ENCODE peak calls at places on chromosome 4, in five cellular contexts. One of them, this sample, is unnamed.

GRCh38 chr4:10608501-10609219 is 75.9 kb downstream of the CLNK start:
- DNase-seq in activated naive CD4-positive, alpha-beta T cell treated with Interleukin-2 at 50 U/mL for 16 hours: no peak
- DNase-seq in heart right ventricle: no peak
- DNase-seq in HAP-1: no peak
- DNase-seq in stimulated activated naive CD4-positive, alpha-beta T cell treated with Interleukin-2 at 50 U/mL for 16 hours: no peak
- DNase-seq in this sample: no peak

GRCh38 chr4:151541438-151542071 is 132.6 kb downstream of the FHIP1A start:
- DNase-seq in activated naive CD4-positive, alpha-beta T cell treated with Interleukin-2 at 50 U/mL for 16 hours: no peak
- DNase-seq in heart right ventricle: no peak
- DNase-seq in HAP-1: peak; percentile 58
- DNase-seq in stimulated activated naive CD4-positive, alpha-beta T cell treated with Interleukin-2 at 50 U/mL for 16 hours: no peak
- DNase-seq in this sample: no peak

GRCh38 chr4:152161676-152162330 is 374.1 kb downstream of the FBXW7 start:
- DNase-seq in activated naive CD4-positive, alpha-beta T cell treated with Interleukin-2 at 50 U/mL for 16 hours: no peak
- DNase-seq in heart right ventricle: no peak
- DNase-seq in HAP-1: no peak
- DNase-seq in stimulated activated naive CD4-positive, alpha-beta T cell treated with Interleukin-2 at 50 U/mL for 16 hours: no peak
- DNase-seq in this sample: no peak

GRCh38 chr4:8410641-8411271 is 29.8 kb downstream of the ACOX3 start:
- DNase-seq in activated naive CD4-positive, alpha-beta T cell treated with Interleukin-2 at 50 U/mL for 16 hours: no peak
- DNase-seq in heart right ventricle: peak; percentile 70
- DNase-seq in HAP-1: peak; percentile 95
- DNase-seq in stimulated activated naive CD4-positive, alpha-beta T cell treated with Interleukin-2 at 50 U/mL for 16 hours: no peak
- DNase-seq in this sample: peak; percentile 68

GRCh38 chr4:83390965-83391364 is 56.3 kb upstream of the HPSE start:
- DNase-seq in activated naive CD4-positive, alpha-beta T cell treated with Interleukin-2 at 50 U/mL for 16 hours: no peak
- DNase-seq in heart right ventricle: no peak
- DNase-seq in HAP-1: no peak
- DNase-seq in stimulated activated naive CD4-positive, alpha-beta T cell treated with Interleukin-2 at 50 U/mL for 16 hours: no peak
- DNase-seq in this sample: no peak

GRCh38 chr4:142480244-142480643 is 365.9 kb downstream of the INPP4B start:
- DNase-seq in activated naive CD4-positive, alpha-beta T cell treated with Interleukin-2 at 50 U/mL for 16 hours: no peak
- DNase-seq in heart right ventricle: no peak
- DNase-seq in HAP-1: no peak
- DNase-seq in stimulated activated naive CD4-positive, alpha-beta T cell treated with Interleukin-2 at 50 U/mL for 16 hours: no peak
- DNase-seq in this sample: no peak

GRCh38 chr4:21848001-21848400 is 100.6 kb downstream of the KCNIP4 start:
- DNase-seq in activated naive CD4-positive, alpha-beta T cell treated with Interleukin-2 at 50 U/mL for 16 hours: no peak
- DNase-seq in heart right ventricle: no peak
- DNase-seq in HAP-1: peak; percentile 13
- DNase-seq in stimulated activated naive CD4-positive, alpha-beta T cell treated with Interleukin-2 at 50 U/mL for 16 hours: no peak
- DNase-seq in this sample: no peak

GRCh38 chr4:112214397-112215264 is 17.0 kb upstream of the AP1AR start:
- DNase-seq in activated naive CD4-positive, alpha-beta T cell treated with Interleukin-2 at 50 U/mL for 16 hours: no peak
- DNase-seq in heart right ventricle: no peak
- DNase-seq in HAP-1: no peak
- DNase-seq in stimulated activated naive CD4-positive, alpha-beta T cell treated with Interleukin-2 at 50 U/mL for 16 hours: no peak
- DNase-seq in this sample: no peak

GRCh38 chr4:81198151-81198550 is 16.9 kb downstream of the PRKG2 start:
- DNase-seq in activated naive CD4-positive, alpha-beta T cell treated with Interleukin-2 at 50 U/mL for 16 hours: no peak
- DNase-seq in heart right ventricle: no peak
- DNase-seq in HAP-1: no peak
- DNase-seq in stimulated activated naive CD4-positive, alpha-beta T cell treated with Interleukin-2 at 50 U/mL for 16 hours: no peak
- DNase-seq in this sample: no peak

GRCh38 chr4:158285429-158286216 is 75.3 kb downstream of the TMEM144 start:
- DNase-seq in activated naive CD4-positive, alpha-beta T cell treated with Interleukin-2 at 50 U/mL for 16 hours: no peak
- DNase-seq in heart right ventricle: no peak
- DNase-seq in HAP-1: no peak
- DNase-seq in stimulated activated naive CD4-positive, alpha-beta T cell treated with Interleukin-2 at 50 U/mL for 16 hours: no peak
- DNase-seq in this sample: no peak

GRCh38 chr4:167233523-167234387 is 539 bp downstream of the SPOCK3 start:
- DNase-seq in activated naive CD4-positive, alpha-beta T cell treated with Interleukin-2 at 50 U/mL for 16 hours: no peak
- DNase-seq in heart right ventricle: no peak
- DNase-seq in HAP-1: peak; percentile 50
- DNase-seq in stimulated activated naive CD4-positive, alpha-beta T cell treated with Interleukin-2 at 50 U/mL for 16 hours: no peak
- DNase-seq in this sample: no peak

GRCh38 chr4:167541286-167541685 is 307.0 kb upstream of the SPOCK3 start:
- DNase-seq in activated naive CD4-positive, alpha-beta T cell treated with Interleukin-2 at 50 U/mL for 16 hours: no peak
- DNase-seq in heart right ventricle: no peak
- DNase-seq in HAP-1: no peak
- DNase-seq in stimulated activated naive CD4-positive, alpha-beta T cell treated with Interleukin-2 at 50 U/mL for 16 hours: no peak
- DNase-seq in this sample: no peak

GRCh38 chr4:143559757-143560147 is 46.2 kb downstream of the SMARCA5 start:
- DNase-seq in activated naive CD4-positive, alpha-beta T cell treated with Interleukin-2 at 50 U/mL for 16 hours: peak; percentile 33
- DNase-seq in heart right ventricle: no peak
- DNase-seq in HAP-1: no peak
- DNase-seq in stimulated activated naive CD4-positive, alpha-beta T cell treated with Interleukin-2 at 50 U/mL for 16 hours: peak; percentile 14
- DNase-seq in this sample: no peak

GRCh38 chr4:149065753-149066152 is 623.5 kb upstream of the NR3C2 start:
- DNase-seq in activated naive CD4-positive, alpha-beta T cell treated with Interleukin-2 at 50 U/mL for 16 hours: no peak
- DNase-seq in heart right ventricle: no peak
- DNase-seq in HAP-1: no peak
- DNase-seq in stimulated activated naive CD4-positive, alpha-beta T cell treated with Interleukin-2 at 50 U/mL for 16 hours: no peak
- DNase-seq in this sample: no peak

This sample was measured in 8988T.